ENCODE peak calls at places on chromosomes 16 and 17, in eight cellular contexts. One of them, this sample, is unnamed.

GRCh38 chr17:1724869-1725641 is 551 bp downstream of the WDR81 start:
- DNase-seq in AG04450: no peak
- DNase-seq in ovary: no peak
- DNase-seq in stomach: no peak
- DNase-seq in GM13976: no peak
- DNase-seq in bronchial epithelial cell: no peak
- DNase-seq in dorsolateral prefrontal cortex: no peak
- DNase-seq in GM20000: no peak
- DNase-seq in this sample: no peak

GRCh38 chr16:25707982-25708583 is 16.3 kb downstream of the HS3ST4 start:
- DNase-seq in stomach: peak; percentile 42
- DNase-seq in GM13976: peak; percentile 41
- DNase-seq in dorsolateral prefrontal cortex: no peak
- DNase-seq in AG04450: no peak
- DNase-seq in ovary: no peak
- DNase-seq in bronchial epithelial cell: peak; percentile 11
- DNase-seq in GM20000: peak; percentile 42
- DNase-seq in this sample: peak; percentile 8

GRCh38 chr17:41959336-41960095 is 7.1 kb upstream of the CNP start:
- DNase-seq in GM20000: peak; percentile 45
- DNase-seq in dorsolateral prefrontal cortex: no peak
- DNase-seq in GM13976: peak; percentile 65
- DNase-seq in ovary: peak; percentile 49
- DNase-seq in bronchial epithelial cell: peak; percentile 39
- DNase-seq in stomach: no peak
- DNase-seq in AG04450: peak; percentile 15
- DNase-seq in this sample: peak; percentile 55

GRCh38 chr16:48558269-48558915 is 51.6 kb downstream of the N4BP1 start:
- DNase-seq in AG04450: no peak
- DNase-seq in ovary: no peak
- DNase-seq in GM13976: no peak
- DNase-seq in dorsolateral prefrontal cortex: no peak
- DNase-seq in stomach: no peak
- DNase-seq in GM20000: no peak
- DNase-seq in bronchial epithelial cell: peak; percentile 36
- DNase-seq in this sample: no peak

GRCh38 chr16:14180431-14181059 is 109.4 kb downstream of the MRTFB start:
- DNase-seq in AG04450: no peak
- DNase-seq in stomach: no peak
- DNase-seq in ovary: no peak
- DNase-seq in dorsolateral prefrontal cortex: no peak
- DNase-seq in bronchial epithelial cell: peak; percentile 62
- DNase-seq in GM20000: no peak
- DNase-seq in GM13976: no peak
- DNase-seq in this sample: no peak

GRCh38 chr17:11545696-11546095 is 52.6 kb upstream of the DNAH9 start:
- DNase-seq in AG04450: no peak
- DNase-seq in GM13976: no peak
- DNase-seq in ovary: no peak
- DNase-seq in bronchial epithelial cell: no peak
- DNase-seq in dorsolateral prefrontal cortex: no peak
- DNase-seq in stomach: no peak
- DNase-seq in GM20000: no peak
- DNase-seq in this sample: no peak

GRCh38 chr17:16298140-16298662 is 55.1 kb downstream of the CENPV start:
- DNase-seq in AG04450: no peak
- DNase-seq in bronchial epithelial cell: no peak
- DNase-seq in ovary: no peak
- DNase-seq in GM20000: no peak
- DNase-seq in stomach: no peak
- DNase-seq in dorsolateral prefrontal cortex: no peak
- DNase-seq in GM13976: peak; percentile 1
- DNase-seq in this sample: no peak

GRCh38 chr16:13391337-13391736 is 489.9 kb downstream of the SHISA9 start:
- DNase-seq in ovary: no peak
- DNase-seq in dorsolateral prefrontal cortex: no peak
- DNase-seq in GM13976: no peak
- DNase-seq in bronchial epithelial cell: no peak
- DNase-seq in GM20000: no peak
- DNase-seq in stomach: no peak
- DNase-seq in AG04450: no peak
- DNase-seq in this sample: no peak

DNA sequence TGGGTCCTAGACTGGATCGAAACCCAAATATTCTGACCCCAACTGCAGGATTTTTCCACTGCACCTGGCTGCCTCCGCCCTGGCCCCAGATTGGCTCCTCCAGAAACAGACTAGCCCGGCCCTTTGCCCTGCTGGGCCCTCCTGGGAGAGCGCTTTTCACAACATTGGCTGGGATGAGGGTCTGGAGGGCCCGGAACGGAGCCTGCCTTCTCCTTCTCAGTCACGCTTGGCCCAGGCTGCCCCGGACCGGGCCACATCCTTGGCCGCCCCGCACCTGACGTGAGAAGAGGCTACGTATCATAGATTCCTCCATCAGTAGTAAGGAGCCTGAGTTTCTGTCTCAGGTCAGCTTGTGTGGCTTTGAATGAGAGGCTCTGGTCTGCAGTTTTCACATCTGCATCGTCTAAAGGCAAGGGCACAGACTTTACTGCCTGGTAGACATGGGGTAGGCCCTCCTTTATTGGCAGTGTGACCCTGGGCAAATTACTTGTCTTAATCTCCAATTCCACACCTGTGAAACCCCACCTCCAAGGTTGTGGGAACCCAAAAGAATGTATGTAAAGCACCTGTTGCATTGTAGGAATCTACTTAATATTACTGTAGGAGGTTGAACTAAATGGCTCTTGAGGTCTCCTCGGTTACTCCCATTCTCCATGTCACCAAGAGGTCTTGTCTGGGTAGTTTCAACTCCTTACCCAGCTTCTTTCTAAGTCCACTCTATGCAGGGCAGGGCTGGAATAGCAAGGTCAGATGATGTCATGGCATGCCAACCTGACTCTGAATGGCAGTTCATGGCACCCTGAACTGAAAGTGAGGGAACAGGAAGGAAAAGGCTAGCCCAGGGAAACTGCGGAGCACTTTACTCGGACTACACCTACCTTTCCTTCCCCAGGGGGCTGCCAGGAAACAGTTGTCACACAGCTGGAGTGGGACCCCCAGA is 666 bp downstream of the LRRC3C start:
- DNase-seq in stomach: peak; percentile 46
- DNase-seq in bronchial epithelial cell: no peak
- DNase-seq in ovary: peak; percentile 74
- DNase-seq in AG04450: no peak
- DNase-seq in dorsolateral prefrontal cortex: peak; percentile 43
- DNase-seq in GM20000: peak; percentile 25
- DNase-seq in GM13976: no peak
- DNase-seq in this sample: no peak
- TF ChIP-seq CTCF in stomach: no peak
- TF ChIP-seq CTCF in bronchial epithelial cell: no peak
- TF ChIP-seq CTCF in ovary: no peak
- TF ChIP-seq CTCF in AG04450: no peak
- TF ChIP-seq CTCF in dorsolateral prefrontal cortex: no peak
- TF ChIP-seq CTCF in GM20000: no peak
- TF ChIP-seq CTCF in GM13976: no peak
- TF ChIP-seq CTCF in this sample: no peak

GRCh38 chr17:3965123-3965800 is 1.0 kb upstream of the ATP2A3 start:
- DNase-seq in ovary: no peak
- DNase-seq in GM20000: peak; percentile 88
- DNase-seq in stomach: peak; percentile 83
- DNase-seq in AG04450: no peak
- DNase-seq in GM13976: peak; percentile 89
- DNase-seq in dorsolateral prefrontal cortex: peak; percentile 36
- DNase-seq in bronchial epithelial cell: no peak
- DNase-seq in this sample: peak; percentile 66
- TF ChIP-seq CTCF in ovary: no peak
- TF ChIP-seq CTCF in GM20000: no peak
- TF ChIP-seq CTCF in stomach: no peak
- TF ChIP-seq CTCF in AG04450: no peak
- TF ChIP-seq CTCF in GM13976: peak; percentile 18
- TF ChIP-seq CTCF in dorsolateral prefrontal cortex: no peak
- TF ChIP-seq CTCF in bronchial epithelial cell: no peak
- TF ChIP-seq CTCF in this sample: no peak

GRCh38 chr17:30337393-30337999 is 3.6 kb upstream of the TMIGD1 start:
- DNase-seq in AG04450: no peak
- DNase-seq in dorsolateral prefrontal cortex: no peak
- DNase-seq in GM20000: no peak
- DNase-seq in GM13976: no peak
- DNase-seq in bronchial epithelial cell: no peak
- DNase-seq in stomach: no peak
- DNase-seq in ovary: no peak
- DNase-seq in this sample: no peak
- TF ChIP-seq CTCF in AG04450: no peak
- TF ChIP-seq CTCF in dorsolateral prefrontal cortex: no peak
- TF ChIP-seq CTCF in GM20000: no peak
- TF ChIP-seq CTCF in GM13976: no peak
- TF ChIP-seq CTCF in bronchial epithelial cell: no peak
- TF ChIP-seq CTCF in stomach: no peak
- TF ChIP-seq CTCF in ovary: no peak
- TF ChIP-seq CTCF in this sample: no peak

GRCh38 chr17:68600123-68600880 is 865 bp downstream of the FAM20A start:
- DNase-seq in stomach: peak; percentile 72
- DNase-seq in dorsolateral prefrontal cortex: no peak
- DNase-seq in GM13976: peak; percentile 55
- DNase-seq in ovary: peak; percentile 74
- DNase-seq in GM20000: peak; percentile 54
- DNase-seq in bronchial epithelial cell: no peak
- DNase-seq in AG04450: no peak
- DNase-seq in this sample: no peak
- TF ChIP-seq CTCF in stomach: peak; percentile 59
- TF ChIP-seq CTCF in dorsolateral prefrontal cortex: no peak
- TF ChIP-seq CTCF in GM13976: no peak
- TF ChIP-seq CTCF in ovary: peak; percentile 15
- TF ChIP-seq CTCF in GM20000: no peak
- TF ChIP-seq CTCF in bronchial epithelial cell: peak; percentile 68
- TF ChIP-seq CTCF in AG04450: peak; percentile 1
- TF ChIP-seq CTCF in this sample: no peak